ENCODE peak calls at places on chromosomes 6 and 20, in five cellular contexts. One of them, this sample, is unnamed.

GRCh38 chr20:48682529-48683385 is 145.0 kb downstream of the PREX1 start:
- DNase-seq in IMR-90: peak; percentile 92
- DNase-seq in HepG2: peak; percentile 60
- DNase-seq in K562: peak; percentile 68
- DNase-seq in A549: no peak
- DNase-seq in this sample: no peak

GRCh38 chr20:2387180-2387577 is 6.5 kb downstream of the TGM6 start:
- DNase-seq in K562: peak; percentile 55
- DNase-seq in IMR-90: peak; percentile 19
- DNase-seq in HepG2: peak; percentile 48
- DNase-seq in A549: peak; percentile 46
- DNase-seq in this sample: peak; percentile 86

GRCh38 chr6:144855812-144856531 is 570.8 kb downstream of the UTRN start:
- DNase-seq in K562: no peak
- DNase-seq in IMR-90: no peak
- DNase-seq in A549: no peak
- DNase-seq in HepG2: peak; percentile 3
- DNase-seq in this sample: no peak

GRCh38 chr6:26520840-26521484 is 17.2 kb upstream of the HMGN4 start:
- DNase-seq in HepG2: peak; percentile 82
- DNase-seq in IMR-90: peak; percentile 80
- DNase-seq in K562: peak; percentile 98
- DNase-seq in A549: peak; percentile 52
- DNase-seq in this sample: peak; percentile 91

GRCh38 chr6:14478396-14479225 is 361.0 kb downstream of the CD83 start:
- DNase-seq in HepG2: no peak
- DNase-seq in IMR-90: peak; percentile 49
- DNase-seq in K562: no peak
- DNase-seq in A549: no peak
- DNase-seq in this sample: no peak

GRCh38 chr6:113439861-113440260 is 417.3 kb upstream of the MARCKS start:
- DNase-seq in K562: no peak
- DNase-seq in HepG2: no peak
- DNase-seq in IMR-90: no peak
- DNase-seq in A549: no peak
- DNase-seq in this sample: no peak

GRCh38 chr6:111185954-111186353 is 98.7 kb downstream of the SLC16A10 start:
- DNase-seq in HepG2: no peak
- DNase-seq in K562: no peak
- DNase-seq in A549: no peak
- DNase-seq in IMR-90: no peak
- DNase-seq in this sample: no peak

GRCh38 chr20:45359069-45359405 is 3.9 kb upstream of the SYS1 start:
- DNase-seq in A549: no peak
- DNase-seq in K562: no peak
- DNase-seq in HepG2: no peak
- DNase-seq in IMR-90: peak; percentile 44
- DNase-seq in this sample: no peak

GRCh38 chr6:13407709-13408695 is 79.4 kb downstream of the GFOD1 start:
- DNase-seq in K562: no peak
- DNase-seq in A549: peak; percentile 58
- DNase-seq in IMR-90: peak; percentile 87
- DNase-seq in HepG2: peak; percentile 100
- DNase-seq in this sample: no peak

GRCh38 chr6:38378801-38379200 is 260.9 kb downstream of the BTBD9 start:
- DNase-seq in HepG2: no peak
- DNase-seq in IMR-90: peak; percentile 26
- DNase-seq in K562: no peak
- DNase-seq in A549: no peak
- DNase-seq in this sample: no peak

GRCh38 chr6:93278241-93278640 is 141.1 kb downstream of the EPHA7 start:
- DNase-seq in HepG2: no peak
- DNase-seq in K562: no peak
- DNase-seq in A549: no peak
- DNase-seq in IMR-90: no peak
- DNase-seq in this sample: no peak

GRCh38 chr6:32148289-32148688 is 3.5 kb downstream of the PRRT1 start:
- DNase-seq in HepG2: no peak
- DNase-seq in IMR-90: no peak
- DNase-seq in K562: no peak
- DNase-seq in A549: no peak
- DNase-seq in this sample: no peak

GRCh38 chr6:110543106-110543505 is 66.7 kb upstream of the SLC22A16 start:
- DNase-seq in A549: no peak
- DNase-seq in IMR-90: no peak
- DNase-seq in HepG2: no peak
- DNase-seq in K562: no peak
- DNase-seq in this sample: no peak

GRCh38 chr6:92915466-92915865 is 503.9 kb downstream of the EPHA7 start:
- DNase-seq in A549: no peak
- DNase-seq in IMR-90: no peak
- DNase-seq in HepG2: no peak
- DNase-seq in K562: no peak
- DNase-seq in this sample: no peak

GRCh38 chr6:30238178-30238795 is 25.1 kb upstream of the TRIM26 start:
- DNase-seq in IMR-90: peak; percentile 31
- DNase-seq in A549: peak; percentile 31
- DNase-seq in HepG2: peak; percentile 60
- DNase-seq in K562: no peak
- DNase-seq in this sample: no peak

GRCh38 chr6:95648636-95649035 is 71.3 kb downstream of the MANEA start:
- DNase-seq in IMR-90: no peak
- DNase-seq in K562: no peak
- DNase-seq in A549: no peak
- DNase-seq in HepG2: peak; percentile 46
- DNase-seq in this sample: no peak

GRCh38 chr6:35731414-35731735 is 5.5 kb upstream of the ARMC12 start:
- DNase-seq in HepG2: peak; percentile 89
- DNase-seq in IMR-90: peak; percentile 67
- DNase-seq in A549: peak; percentile 81
- DNase-seq in K562: peak; percentile 93
- DNase-seq in this sample: no peak

GRCh38 chr6:34663887-34664269 is 32.7 kb downstream of the ILRUN start:
- DNase-seq in A549: no peak
- DNase-seq in K562: no peak
- DNase-seq in HepG2: no peak
- DNase-seq in IMR-90: peak; percentile 43
- DNase-seq in this sample: no peak

GRCh38 chr20:44501448-44501847 is 20.4 kb downstream of the SERINC3 start:
- DNase-seq in IMR-90: peak; percentile 91
- DNase-seq in K562: no peak
- DNase-seq in A549: no peak
- DNase-seq in HepG2: no peak
- DNase-seq in this sample: no peak

DNA sequence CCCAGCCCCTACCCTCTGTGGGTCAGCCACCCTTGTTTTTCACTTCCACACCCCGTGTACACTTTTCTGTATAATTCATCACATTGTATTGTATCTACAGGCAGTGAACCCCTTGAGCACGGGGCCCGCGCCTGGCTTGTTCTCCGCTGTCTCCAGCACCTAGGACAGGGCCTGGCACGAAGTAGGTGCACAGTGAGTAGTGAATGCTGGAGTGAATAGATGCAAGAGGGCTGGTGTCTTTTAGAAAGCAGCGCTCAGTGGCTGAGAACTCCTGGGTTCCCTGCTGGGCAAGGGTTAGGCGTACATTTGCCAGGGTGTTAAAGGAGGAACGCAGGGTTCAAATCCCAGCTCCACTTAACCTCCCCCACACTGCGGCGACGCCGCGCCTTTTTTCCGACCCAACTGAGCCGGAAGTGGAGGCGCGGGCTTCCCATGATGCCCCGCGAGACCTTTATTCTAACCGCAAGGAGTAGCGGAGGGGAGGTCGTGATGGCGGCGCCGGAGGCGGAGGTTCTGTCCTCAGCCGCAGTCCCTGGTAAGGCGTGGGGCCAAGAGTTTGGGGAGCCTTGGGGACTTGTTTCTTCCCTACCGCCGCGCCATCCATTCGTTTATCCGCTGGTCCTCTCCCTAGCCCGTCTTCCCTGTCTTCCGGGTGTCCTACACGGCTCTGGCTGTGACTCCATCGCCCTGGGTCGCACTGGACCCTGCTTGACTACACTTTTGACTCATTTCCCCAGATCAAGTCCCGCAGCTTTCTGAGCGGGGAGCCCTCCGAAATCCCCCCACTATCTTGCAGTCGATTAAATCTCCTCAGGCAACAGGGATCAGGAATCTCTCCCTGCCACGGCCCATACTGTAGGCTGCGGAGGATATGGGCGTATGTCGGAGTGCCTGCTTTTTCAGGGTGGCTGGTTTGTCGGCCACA is at the start of gene MAD2L1BP:
- DNase-seq in A549: peak; percentile 74
- DNase-seq in IMR-90: peak; percentile 63
- DNase-seq in HepG2: peak; percentile 81
- DNase-seq in K562: peak; percentile 87
- DNase-seq in this sample: peak; percentile 90
- TF ChIP-seq MAFK in A549: no peak
- TF ChIP-seq MAFK in IMR-90: no peak
- TF ChIP-seq MAFK in HepG2: no peak
- TF ChIP-seq MAFK in K562: no peak
- TF ChIP-seq MAFK in this sample: no peak

GRCh38 chr6:4637691-4638433 is 138.3 kb upstream of the CDYL start:
- DNase-seq in K562: peak; percentile 36
- DNase-seq in HepG2: no peak
- DNase-seq in IMR-90: peak; percentile 93
- DNase-seq in A549: no peak
- DNase-seq in this sample: no peak
- TF ChIP-seq MAFK in K562: no peak
- TF ChIP-seq MAFK in HepG2: no peak
- TF ChIP-seq MAFK in IMR-90: no peak
- TF ChIP-seq MAFK in A549: no peak
- TF ChIP-seq MAFK in this sample: no peak

GRCh38 chr20:59141818-59142581 is 21.6 kb upstream of the ZNF831 start:
- DNase-seq in A549: no peak
- DNase-seq in IMR-90: peak; percentile 2
- DNase-seq in HepG2: no peak
- DNase-seq in K562: peak; percentile 39
- DNase-seq in this sample: no peak
- TF ChIP-seq MAFK in A549: no peak
- TF ChIP-seq MAFK in IMR-90: no peak
- TF ChIP-seq MAFK in HepG2: no peak
- TF ChIP-seq MAFK in K562: no peak
- TF ChIP-seq MAFK in this sample: no peak

GRCh38 chr20:39568090-39568489 is 605.9 kb downstream of the DHX35 start:
- DNase-seq in HepG2: no peak
- DNase-seq in A549: no peak
- DNase-seq in IMR-90: no peak
- DNase-seq in K562: no peak
- DNase-seq in this sample: no peak
- TF ChIP-seq MAFK in HepG2: no peak
- TF ChIP-seq MAFK in A549: no peak
- TF ChIP-seq MAFK in IMR-90: no peak
- TF ChIP-seq MAFK in K562: no peak
- TF ChIP-seq MAFK in this sample: no peak

DNA sequence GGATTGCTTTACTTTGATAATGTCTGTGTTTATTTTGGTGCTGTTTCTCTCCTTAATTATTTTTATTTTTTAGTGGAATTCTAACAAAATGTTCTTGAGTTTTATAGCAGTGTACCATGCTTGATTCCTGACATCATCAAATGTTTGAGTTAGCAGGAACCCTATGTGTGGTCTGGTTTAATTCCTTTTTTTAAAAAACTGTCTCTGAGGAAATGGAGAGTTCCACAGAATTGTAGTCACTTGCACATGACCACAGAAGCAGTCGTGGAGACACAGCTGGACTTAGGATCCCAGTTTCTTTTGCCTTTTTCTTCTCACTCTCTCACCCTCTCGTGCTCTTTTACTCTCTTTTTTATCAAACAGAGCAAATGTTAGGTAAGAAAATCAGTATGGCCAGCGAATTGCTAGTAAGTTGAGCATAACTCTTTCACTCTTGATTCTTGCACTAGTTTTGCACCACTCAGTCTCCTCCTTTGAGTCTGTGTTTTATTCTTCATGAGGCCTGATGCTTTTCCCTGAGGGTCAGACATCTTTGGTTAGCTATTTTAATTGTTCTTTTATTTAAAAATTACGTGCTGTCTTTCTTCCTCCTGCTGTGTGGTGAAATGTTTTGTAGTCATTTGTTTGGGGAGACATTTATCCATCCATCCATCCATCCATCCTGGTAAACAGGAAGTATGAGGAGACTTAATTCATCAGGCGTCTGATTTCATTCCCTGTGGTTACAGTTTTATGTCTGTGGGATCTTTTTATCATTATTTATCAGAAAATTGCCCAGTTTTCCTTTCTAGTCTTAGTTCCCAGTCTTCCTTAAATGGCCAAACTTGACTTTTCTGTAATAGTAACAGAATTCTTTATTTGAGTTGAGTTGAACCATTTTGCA is 83.0 kb downstream of the SCAF8 start:
- DNase-seq in IMR-90: peak; percentile 61
- DNase-seq in HepG2: no peak
- DNase-seq in A549: no peak
- DNase-seq in K562: no peak
- DNase-seq in this sample: no peak
- TF ChIP-seq MAFK in IMR-90: no peak
- TF ChIP-seq MAFK in HepG2: no peak
- TF ChIP-seq MAFK in A549: no peak
- TF ChIP-seq MAFK in K562: no peak
- TF ChIP-seq MAFK in this sample: no peak

GRCh38 chr6:39819226-39819625 is 27.1 kb downstream of the DAAM2 start:
- DNase-seq in HepG2: no peak
- DNase-seq in IMR-90: peak; percentile 37
- DNase-seq in K562: no peak
- DNase-seq in A549: no peak
- DNase-seq in this sample: no peak
- TF ChIP-seq MAFK in HepG2: no peak
- TF ChIP-seq MAFK in IMR-90: no peak
- TF ChIP-seq MAFK in K562: no peak
- TF ChIP-seq MAFK in A549: no peak
- TF ChIP-seq MAFK in this sample: no peak

GRCh38 chr6:39995633-39996032 is 61.4 kb upstream of the MOCS1 start:
- DNase-seq in K562: no peak
- DNase-seq in A549: no peak
- DNase-seq in HepG2: no peak
- DNase-seq in IMR-90: no peak
- DNase-seq in this sample: no peak
- TF ChIP-seq MAFK in K562: no peak
- TF ChIP-seq MAFK in A549: no peak
- TF ChIP-seq MAFK in HepG2: no peak
- TF ChIP-seq MAFK in IMR-90: no peak
- TF ChIP-seq MAFK in this sample: no peak

GRCh38 chr6:107965746-107966145 is 7.7 kb upstream of the SEC63 start:
- DNase-seq in HepG2: no peak
- DNase-seq in A549: no peak
- DNase-seq in IMR-90: peak; percentile 47
- DNase-seq in K562: no peak
- DNase-seq in this sample: no peak
- TF ChIP-seq MAFK in HepG2: no peak
- TF ChIP-seq MAFK in A549: no peak
- TF ChIP-seq MAFK in IMR-90: no peak
- TF ChIP-seq MAFK in K562: no peak
- TF ChIP-seq MAFK in this sample: no peak